ENCODE peak calls at places on chromosomes 2 and 18, in eight cellular contexts. J, F, H, I, D, E, G and A are unnamed samples.

GRCh38 chr2:45370367-45370766 is 240.7 kb downstream of the SRBD1 start:
- DNase-seq in J (no peak), F (no peak), H (no peak), I (no peak), D (no peak), E (no peak), G (no peak), A (no peak)

GRCh38 chr2:234061624-234062257 is 11.2 kb downstream of the SPP2 start:
- DNase-seq in J (no peak), F (no peak), H (no peak), I (no peak), D (no peak), E (no peak), G (no peak), A (no peak)

GRCh38 chr2:31429759-31430438 is 15.4 kb upstream of the XDH start:
- DNase-seq in J (peak), F (no peak), H (peak), I (no peak), D (no peak), E (no peak), G (no peak), A (no peak)

GRCh38 chr18:59996370-59996966 is 96.7 kb downstream of the PMAIP1 start:
- DNase-seq in J (no peak), F (no peak), H (peak), I (no peak), D (no peak), E (no peak), G (no peak), A (peak)

GRCh38 chr2:118855451-118856279 is 8.2 kb upstream of the EN1 start:
- DNase-seq in J (no peak), F (peak), H (peak), I (peak), D (peak), E (peak), G (peak), A (peak)

GRCh38 chr2:191359186-191359585 is 114.0 kb downstream of the MYO1B start:
- DNase-seq in J (no peak), F (no peak), H (no peak), I (no peak), D (no peak), E (no peak), G (no peak), A (no peak)

GRCh38 chr2:33645861-33646260 is 46.8 kb upstream of the FAM98A start:
- DNase-seq in J (no peak), F (no peak), H (no peak), I (no peak), D (no peak), E (no peak), G (no peak), A (peak)

GRCh38 chr2:166382-166781 is 97.5 kb downstream of the SH3YL1 start:
- DNase-seq in J (no peak), F (no peak), H (peak), I (no peak), D (no peak), E (no peak), G (no peak), A (no peak)

GRCh38 chr2:71989671-71990070 is 158.0 kb downstream of the CYP26B1 start:
- DNase-seq in J (peak), F (no peak), H (no peak), I (no peak), D (no peak), E (no peak), G (no peak), A (no peak)

GRCh38 chr2:36737131-36737750 is 40.7 kb downstream of the VIT start:
- DNase-seq in J (no peak), F (no peak), H (no peak), I (no peak), D (no peak), E (no peak), G (no peak), A (no peak)

GRCh38 chr18:28439870-28440269 is 262.9 kb upstream of the CDH2 start:
- DNase-seq in J (no peak), F (no peak), H (no peak), I (no peak), D (no peak), E (no peak), G (no peak), A (no peak)

GRCh38 chr2:216548901-216549321 is 50.3 kb downstream of the RPL37A start:
- DNase-seq in J (no peak), F (no peak), H (no peak), I (peak), D (peak), E (no peak), G (no peak), A (no peak)

GRCh38 chr2:55810621-55811020 is 113.0 kb downstream of the EFEMP1 start:
- DNase-seq in J (no peak), F (no peak), H (no peak), I (no peak), D (no peak), E (peak), G (no peak), A (no peak)

GRCh38 chr18:24369420-24369819 is 28.2 kb downstream of the OSBPL1A start:
- DNase-seq in J (no peak), F (no peak), H (no peak), I (no peak), D (no peak), E (no peak), G (no peak), A (no peak)

GRCh38 chr2:39289609-39290008 is 45.8 kb upstream of the CDKL4 start:
- DNase-seq in J (no peak), F (no peak), H (no peak), I (no peak), D (no peak), E (no peak), G (no peak), A (no peak)

GRCh38 chr2:177207101-177207500 is 5.5 kb upstream of the HNRNPA3 start:
- DNase-seq in J (no peak), F (no peak), H (no peak), I (no peak), D (no peak), E (no peak), G (no peak), A (no peak)

GRCh38 chr18:26470011-26470637 is 78.2 kb downstream of the KCTD1 start:
- DNase-seq in J (no peak), F (no peak), H (no peak), I (no peak), D (no peak), E (no peak), G (no peak), A (no peak)

GRCh38 chr2:120936476-120937334 is 201.0 kb downstream of the GLI2 start:
- DNase-seq in J (no peak), F (no peak), H (no peak), I (no peak), D (no peak), E (no peak), G (no peak), A (no peak)

GRCh38 chr2:138641277-138641676 is 138.9 kb downstream of the NXPH2 start:
- DNase-seq in J (peak), F (no peak), H (no peak), I (no peak), D (no peak), E (no peak), G (no peak), A (no peak)

GRCh38 chr18:69358197-69358895 is 42.3 kb upstream of the DOK6 start:
- DNase-seq in J (no peak), F (no peak), H (no peak), I (no peak), D (no peak), E (no peak), G (no peak), A (no peak)

GRCh38 chr2:33528551-33528950 is 52.1 kb downstream of the RASGRP3 start:
- DNase-seq in J (no peak), F (no peak), H (no peak), I (no peak), D (no peak), E (no peak), G (no peak), A (no peak)

GRCh38 chr18:37483984-37484892 is 81.4 kb downstream of the CELF4 start:
- DNase-seq in J (no peak), F (no peak), H (no peak), I (no peak), D (no peak), E (no peak), G (no peak), A (no peak)

GRCh38 chr2:19073522-19073921 is 284.9 kb downstream of the OSR1 start:
- DNase-seq in J (no peak), F (no peak), H (no peak), I (no peak), D (no peak), E (no peak), G (no peak), A (no peak)

GRCh38 chr2:98148968-98149697 is 62.2 kb downstream of the VWA3B start:
- DNase-seq in J (no peak), F (peak), H (peak), I (no peak), D (no peak), E (no peak), G (no peak), A (no peak)

GRCh38 chr2:98935777-98936132 is 270 bp downstream of the CRACDL start:
- DNase-seq in J (no peak), F (no peak), H (no peak), I (no peak), D (no peak), E (no peak), G (no peak), A (no peak)

GRCh38 chr2:111698743-111699554 is 185.0 kb downstream of the ANAPC1 start:
- DNase-seq in J (no peak), F (no peak), H (peak), I (peak), D (peak), E (peak), G (peak), A (peak)

GRCh38 chr2:137838255-137839092 is 125.8 kb upstream of the HNMT start:
- DNase-seq in J (no peak), F (no peak), H (peak), I (no peak), D (no peak), E (no peak), G (no peak), A (no peak)

GRCh38 chr2:1777156-1777555 is 32.8 kb upstream of the PXDN start:
- DNase-seq in J (no peak), F (no peak), H (no peak), I (no peak), D (no peak), E (no peak), G (no peak), A (no peak)

GRCh38 chr2:174951746-174952145 is 53.4 kb downstream of the CHN1 start:
- DNase-seq in J (no peak), F (no peak), H (no peak), I (no peak), D (no peak), E (no peak), G (no peak), A (no peak)

GRCh38 chr2:144990661-144991060 is 470.7 kb upstream of the ZEB2 start:
- DNase-seq in J (no peak), F (no peak), H (no peak), I (no peak), D (no peak), E (no peak), G (no peak), A (no peak)

GRCh38 chr2:218020966-218021535 is 18.3 kb upstream of the TNS1 start:
- DNase-seq in J (no peak), F (peak), H (no peak), I (peak), D (peak), E (no peak), G (no peak), A (no peak)

GRCh38 chr2:4140284-4140962 is 437.0 kb downstream of the DCDC2C start:
- DNase-seq in J (no peak), F (no peak), H (peak), I (no peak), D (no peak), E (peak), G (no peak), A (no peak)

GRCh38 chr2:37148325-37148724 is 8.5 kb downstream of the EIF2AK2 start:
- DNase-seq in J (no peak), F (no peak), H (no peak), I (no peak), D (no peak), E (peak), G (no peak), A (no peak)

GRCh38 chr2:203280428-203281064 is 41.7 kb downstream of the CYP20A1 start:
- DNase-seq in J (no peak), F (no peak), H (no peak), I (no peak), D (no peak), E (no peak), G (no peak), A (no peak)

GRCh38 chr2:133532919-133533318 is 35.3 kb downstream of the NCKAP5 start:
- DNase-seq in J (no peak), F (no peak), H (no peak), I (no peak), D (no peak), E (no peak), G (no peak), A (no peak)

GRCh38 chr2:27194538-27195354 is 17.1 kb upstream of the ATRAID start:
- DNase-seq in J (no peak), F (no peak), H (no peak), I (no peak), D (no peak), E (no peak), G (no peak), A (no peak)

GRCh38 chr2:127384529-127384928 is 3.2 kb downstream of the MAP3K2 start:
- DNase-seq in J (no peak), F (no peak), H (no peak), I (no peak), D (no peak), E (no peak), G (no peak), A (no peak)

GRCh38 chr2:127387655-127388422 is at the start of gene MAP3K2:
- DNase-seq in J (peak), F (peak), H (peak), I (peak), D (peak), E (peak), G (peak), A (peak)

GRCh38 chr2:127388423-127389164 is 819 bp upstream of the MAP3K2 start:
- DNase-seq in J (no peak), F (no peak), H (no peak), I (no peak), D (no peak), E (no peak), G (no peak), A (no peak)

GRCh38 chr2:127386764-127387654 is 766 bp downstream of the MAP3K2 start:
- DNase-seq in J (peak), F (peak), H (peak), I (peak), D (peak), E (peak), G (peak), A (peak)

GRCh38 chr2:127386246-127386645 is 1.5 kb downstream of the MAP3K2 start:
- DNase-seq in J (no peak), F (no peak), H (no peak), I (no peak), D (no peak), E (no peak), G (no peak), A (no peak)
- H3K4me3 ChIP-seq in J (peak), F (peak), H (peak), I (peak), D (peak), E (peak), G (peak), A (no peak)

GRCh38 chr2:241633561-241633960 is 3.4 kb downstream of the THAP4 start:
- DNase-seq in J (no peak), F (no peak), H (no peak), I (no peak), D (no peak), E (no peak), G (no peak), A (no peak)
- TF ChIP-seq POLR2A in J (no peak), F (no peak), H (no peak), I (no peak), D (no peak), E (no peak), G (no peak), A (no peak)

GRCh38 chr2:76169985-76170384 is 459.3 kb upstream of the GCFC2 start:
- DNase-seq in J (no peak), F (no peak), H (no peak), I (no peak), D (no peak), E (no peak), G (no peak), A (no peak)
- H3K27ac ChIP-seq in J (no peak), F (no peak), H (no peak), I (no peak), D (no peak), E (no peak), G (no peak), A (no peak)

GRCh38 chr2:62149708-62150107 is 46.2 kb upstream of the B3GNT2 start:
- DNase-seq in J (no peak), F (no peak), H (no peak), I (no peak), D (no peak), E (no peak), G (no peak), A (no peak)

GRCh38 chr2:62152000-62152399 is 43.9 kb upstream of the B3GNT2 start:
- DNase-seq in J (no peak), F (no peak), H (no peak), I (no peak), D (no peak), E (no peak), G (no peak), A (no peak)

GRCh38 chr2:62150597-62151305 is 45.2 kb upstream of the B3GNT2 start:
- DNase-seq in J (no peak), F (no peak), H (no peak), I (no peak), D (no peak), E (no peak), G (no peak), A (no peak)

GRCh38 chr2:62147610-62148301 is 48.2 kb upstream of the B3GNT2 start:
- DNase-seq in J (no peak), F (no peak), H (no peak), I (no peak), D (no peak), E (no peak), G (no peak), A (no peak)

GRCh38 chr2:62151306-62151638 is 44.6 kb upstream of the B3GNT2 start:
- DNase-seq in J (no peak), F (no peak), H (no peak), I (no peak), D (peak), E (no peak), G (no peak), A (no peak)
- H3K4me3 ChIP-seq in J (no peak), F (no peak), H (no peak), I (no peak), D (no peak), E (no peak), G (no peak), A (no peak)